ENCODE peak calls at places on chromosomes 4 and X, in five cellular contexts. T is SK-N-SH, C is HepG2, E is K562, Q is H1. R is an unnamed sample.

GRCh38 chrX:149541521-149542047 is 772 bp downstream of the EOLA1 start:
- DNase-seq in Q (no peak), C (no peak), E (peak; percentile 61), T (no peak), R (no peak)

GRCh38 chrX:109635151-109635550 is 10.2 kb upstream of the KCNE5 start:
- DNase-seq in C (no peak), E (peak; percentile 34), T (peak; percentile 32), Q (no peak), R (peak; percentile 3)

GRCh38 chrX:11470231-11470630 is 177.0 kb downstream of the AMELX start:
- DNase-seq in T (no peak), C (no peak), E (no peak), Q (no peak), R (no peak)

GRCh38 chr4:156493858-156494257 is 477.7 kb downstream of the PDGFC start:
- DNase-seq in C (no peak), E (no peak), Q (no peak), T (no peak), R (no peak)

GRCh38 chr4:152485726-152486276 is 50.1 kb downstream of the FBXW7 start:
- DNase-seq in T (no peak), Q (no peak), C (peak; percentile 97), E (peak; percentile 10), R (peak; percentile 91)

GRCh38 chr4:125827338-125828074 is 512.8 kb downstream of the FAT4 start:
- DNase-seq in E (no peak), C (no peak), Q (no peak), T (no peak), R (no peak)

GRCh38 chrX:138858438-138858837 is 146.9 kb upstream of the FGF13 start:
- DNase-seq in C (no peak), E (peak; percentile 67), T (no peak), Q (no peak), R (no peak)

GRCh38 chr4:163495900-163496299 is 1.4 kb downstream of the TMA16 start:
- DNase-seq in Q (no peak), E (no peak), C (no peak), T (peak; percentile 7), R (no peak)

GRCh38 chrX:47093248-47093647 is 15.0 kb downstream of the RGN start:
- DNase-seq in Q (no peak), C (no peak), T (peak; percentile 26), E (peak; percentile 38), R (peak; percentile 35)

GRCh38 chr4:36841583-36842326 is 402.8 kb upstream of the NWD2 start:
- DNase-seq in Q (no peak), C (no peak), T (no peak), E (no peak), R (no peak)

GRCh38 chr4:13966241-13967195 is 339.0 kb upstream of the BOD1L1 start:
- DNase-seq in Q (no peak), E (no peak), T (no peak), C (no peak), R (no peak)

GRCh38 chr4:2843023-2843908 is at the start of gene ADD1:
- DNase-seq in E (peak; percentile 94), T (peak; percentile 100), Q (peak; percentile 82), C (peak; percentile 81), R (peak; percentile 90)

GRCh38 chr4:135325264-135325663 is 1123.7 kb upstream of the PABPC4L start:
- DNase-seq in E (no peak), T (no peak), C (no peak), Q (no peak), R (no peak)

GRCh38 chrX:11757729-11758399 is at the start of gene MSL3:
- DNase-seq in Q (no peak), T (peak; percentile 87), E (peak; percentile 63), C (no peak), R (peak; percentile 58)

GRCh38 chrX:40871385-40872082 is 136.2 kb upstream of the MED14 start:
- DNase-seq in C (no peak), E (no peak), T (no peak), Q (no peak), R (no peak)

GRCh38 chr4:1472148-1472797 is 66.0 kb upstream of the NKX1-1 start:
- DNase-seq in C (no peak), E (no peak), Q (no peak), T (peak; percentile 28), R (no peak)

GRCh38 chr4:102546635-102547034 is 45.5 kb downstream of the NFKB1 start:
- DNase-seq in E (no peak), C (no peak), Q (no peak), T (no peak), R (no peak)

GRCh38 chrX:69158166-69159040 is 6.8 kb downstream of the PJA1 start:
- DNase-seq in T (peak; percentile 65), E (peak; percentile 59), C (peak; percentile 23), Q (no peak), R (peak; percentile 63)

GRCh38 chr4:116598980-116599789 is 486.2 kb downstream of the TRAM1L1 start:
- DNase-seq in Q (no peak), T (no peak), C (no peak), E (no peak), R (no peak)

GRCh38 chr4:128573781-128574508 is 235.6 kb upstream of the JADE1 start:
- DNase-seq in T (no peak), E (no peak), Q (no peak), C (peak; percentile 70), R (peak; percentile 83)

GRCh38 chr4:55020131-55020530 is 105.3 kb downstream of the KDR start:
- DNase-seq in C (no peak), Q (no peak), T (no peak), E (no peak), R (no peak)

GRCh38 chrX:18879144-18879543 is 104.8 kb downstream of the PHKA2 start:
- DNase-seq in E (no peak), T (no peak), Q (no peak), C (no peak), R (no peak)

GRCh38 chr4:52103314-52103713 is 52.2 kb downstream of the SPATA18 start:
- DNase-seq in T (peak; percentile 15), E (no peak), C (no peak), Q (no peak), R (no peak)

GRCh38 chr4:109588176-109588575 is 28.1 kb downstream of the MCUB start:
- DNase-seq in T (no peak), E (no peak), C (no peak), Q (no peak), R (no peak)

GRCh38 chr4:143389543-143390195 is 53.0 kb downstream of the GAB1 start:
- DNase-seq in Q (no peak), E (no peak), T (no peak), C (peak; percentile 72), R (no peak)

GRCh38 chrX:4322916-4323315 is 609.5 kb upstream of the PRKX start:
- DNase-seq in C (no peak), E (no peak), Q (no peak), T (no peak), R (no peak)

GRCh38 chrX:129115935-129116334 is 407.4 kb downstream of the SMARCA1 start:
- DNase-seq in Q (no peak), E (no peak), T (no peak), C (peak; percentile 35), R (no peak)

GRCh38 chr4:86730310-86730709 is 118.9 kb downstream of the SLC10A6 start:
- DNase-seq in E (peak; percentile 3), T (no peak), Q (peak; percentile 15), C (peak; percentile 5), R (no peak)

GRCh38 chr4:152937280-152937534 is 1.1 kb downstream of the FHDC1 start:
- DNase-seq in Q (no peak), E (no peak), T (no peak), C (no peak), R (no peak)

DNA sequence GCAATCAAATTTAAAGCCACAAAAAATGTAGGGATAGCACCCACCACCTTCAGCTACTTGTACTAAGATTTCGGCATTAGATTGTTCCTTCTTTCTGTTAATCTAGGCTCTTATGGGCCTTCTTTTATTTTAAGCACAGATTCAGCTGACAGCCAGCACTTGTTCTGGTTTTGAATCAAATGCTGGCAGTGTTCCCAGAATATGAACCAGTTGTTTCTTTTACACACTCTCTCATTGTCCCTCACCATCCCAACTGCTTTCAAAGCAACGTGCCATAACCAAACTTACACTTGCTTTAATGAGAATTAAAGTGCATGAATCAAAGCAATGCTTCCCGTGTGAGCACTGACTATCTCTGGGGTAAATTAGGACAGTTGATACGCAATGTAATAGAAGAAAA is 744.5 kb upstream of the FAM241A start:
- DNase-seq in T (no peak), Q (no peak), C (no peak), E (no peak), R (no peak)
- TF ChIP-seq CHD2 in T (no peak), Q (no peak), C (no peak), E (no peak), R (no peak)

DNA sequence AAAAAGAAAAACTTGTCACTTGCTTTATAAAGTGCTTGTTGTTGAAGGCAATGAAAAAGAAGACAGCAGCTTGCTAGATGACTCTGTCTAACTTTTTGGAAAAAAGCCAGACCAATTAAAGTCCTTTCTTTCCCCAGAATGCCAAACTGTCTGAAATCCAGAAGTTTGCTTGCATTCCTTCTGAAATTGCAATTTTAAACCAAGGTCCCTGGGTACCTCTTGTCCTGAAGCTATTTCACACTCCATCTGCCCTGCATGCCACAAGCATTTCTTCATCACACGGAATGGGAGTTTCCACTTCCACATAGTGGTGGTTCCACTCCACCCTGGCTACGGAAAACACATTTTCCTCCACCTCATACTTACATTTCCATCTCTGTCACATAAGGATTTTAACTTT is 101.0 kb downstream of the PAPSS1 start:
- DNase-seq in T (no peak), C (no peak), Q (no peak), E (no peak), R (no peak)
- TF ChIP-seq CHD2 in T (no peak), C (no peak), Q (no peak), E (no peak), R (no peak)

GRCh38 chr4:74324262-74324661 is 16.0 kb downstream of the EPGN start:
- DNase-seq in T (no peak), E (no peak), Q (no peak), C (no peak), R (no peak)

GRCh38 chr4:74317616-74318256 is 9.5 kb downstream of the EPGN start:
- DNase-seq in Q (no peak), T (no peak), E (no peak), C (no peak), R (no peak)

GRCh38 chr4:74319506-74319905 is 11.2 kb downstream of the EPGN start:
- DNase-seq in T (no peak), E (no peak), Q (no peak), C (no peak), R (no peak)

GRCh38 chr4:74318270-74318669 is 10.0 kb downstream of the EPGN start:
- DNase-seq in E (no peak), C (no peak), Q (no peak), T (no peak), R (no peak)

DNA sequence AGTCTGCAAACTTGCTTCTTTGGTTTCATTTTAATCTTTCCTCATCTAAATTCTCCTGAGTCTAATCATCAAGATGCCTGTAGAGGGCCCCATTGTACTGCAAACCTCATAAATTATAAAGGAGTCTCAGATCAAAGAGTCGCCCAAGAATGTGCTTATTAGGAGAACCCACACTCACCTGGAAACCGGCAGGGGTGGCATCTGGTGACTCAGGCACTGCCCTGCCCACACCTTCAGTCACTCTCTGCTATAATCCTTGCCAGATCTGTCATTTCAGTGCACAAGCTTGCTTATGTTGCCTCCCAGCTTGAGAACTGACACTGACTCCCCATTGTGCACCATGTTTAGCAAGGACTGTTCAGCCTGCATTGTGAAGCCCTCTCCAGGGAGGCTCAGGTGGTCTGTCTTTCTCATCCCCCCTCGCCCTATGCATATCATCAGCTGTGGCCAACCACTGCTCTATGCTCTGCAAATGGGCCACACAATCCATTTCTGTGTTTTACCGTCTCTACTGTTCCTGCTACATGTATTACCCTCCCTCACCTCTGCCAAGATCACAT is 12.4 kb downstream of the EPGN start:
- DNase-seq in Q (peak; percentile 27), C (peak; percentile 58), E (peak; percentile 77), T (peak; percentile 7), R (peak; percentile 78)
- TF ChIP-seq CHD2 in Q (no peak), C (no peak), E (no peak), T (no peak), R (no peak)

GRCh38 chrX:80812176-80812575 is 2.5 kb upstream of the BRWD3 start:
- DNase-seq in T (peak; percentile 8), Q (no peak), E (peak; percentile 12), C (peak; percentile 18), R (no peak)
- TF ChIP-seq CHD2 in T (no peak), Q (no peak), E (no peak), C (no peak), R (no peak)